ENCODE peak calls at places on chromosomes 16 and 17, in ten cellular contexts. W is lower lobe of right lung; Y is progenitor cell of endocrine pancreas; B is HCT116; Q is lung; J is CD4-positive, alpha-beta T cell; M is choroid plexus epithelial cell; Z is RWPE1; T is nephron progenitor cell; X is tibial nerve. D is an unnamed sample.

GRCh38 chr16:75130150-75130771 is 13.7 kb upstream of the LDHD start:
- DNase-seq in X (no peak), Z (no peak), Q (no peak), W (no peak), Y (no peak), T (no peak), M (no peak), J (no peak), B (no peak), D (no peak)

GRCh38 chr17:50689956-50690886 is 17.5 kb downstream of the ANKRD40 start:
- DNase-seq in Y (no peak), X (no peak), Q (no peak), M (no peak), B (no peak), T (no peak), J (no peak), Z (no peak), W (no peak), D (no peak)

GRCh38 chr17:17741346-17742023 is 60.2 kb downstream of the RAI1 start:
- DNase-seq in X (peak), T (peak), B (no peak), M (no peak), J (no peak), Y (no peak), W (no peak), Q (no peak), Z (no peak), D (no peak)

GRCh38 chr16:73196670-73197069 is 148.7 kb upstream of the ZFHX3 start:
- DNase-seq in Z (peak), J (no peak), Y (no peak), W (peak), M (peak), Q (peak), T (peak), X (peak), B (peak), D (peak)

GRCh38 chr16:56019274-56019673 is 144.1 kb upstream of the CES5A start:
- DNase-seq in M (no peak), Q (no peak), Y (no peak), J (no peak), T (no peak), B (no peak), W (no peak), X (no peak), Z (no peak), D (no peak)

GRCh38 chr17:50272246-50272645 is 2.0 kb upstream of the TMEM92 start:
- DNase-seq in M (no peak), Y (no peak), Z (no peak), W (no peak), Q (no peak), X (no peak), J (no peak), T (no peak), B (no peak), D (no peak)

GRCh38 chr17:9074106-9074505 is 52.8 kb downstream of the NTN1 start:
- DNase-seq in J (no peak), Z (no peak), W (no peak), Y (no peak), M (no peak), Q (no peak), T (no peak), B (peak), X (peak), D (no peak)

GRCh38 chr17:17523001-17523713 is 27.0 kb upstream of the RASD1 start:
- DNase-seq in X (no peak), Z (no peak), Y (no peak), M (peak), W (no peak), J (no peak), T (no peak), Q (no peak), B (no peak), D (no peak)

GRCh38 chr17:83179811-83180210 is 100.4 kb downstream of the METRNL start:
- DNase-seq in M (no peak), Y (no peak), Z (no peak), T (peak), W (no peak), J (no peak), X (peak), B (no peak), Q (peak), D (no peak)

GRCh38 chr17:21300601-21301571 is 16.4 kb downstream of the MAP2K3 start:
- DNase-seq in Y (no peak), Q (no peak), Z (no peak), X (no peak), J (no peak), M (no peak), T (no peak), W (peak), B (no peak), D (no peak)

GRCh38 chr17:8391711-8392110 is 5.9 kb downstream of the RNF222 start:
- DNase-seq in X (no peak), Y (no peak), B (no peak), W (no peak), M (no peak), J (no peak), T (no peak), Z (peak), Q (no peak), D (no peak)

GRCh38 chr17:28372203-28372944 is 880 bp downstream of the SARM1 start:
- DNase-seq in X (no peak), Y (no peak), Q (no peak), M (peak), J (no peak), W (no peak), Z (no peak), B (no peak), T (no peak), D (no peak)

GRCh38 chr17:37743875-37744632 is 805 bp downstream of the HNF1B start:
- DNase-seq in W (peak), Q (peak), J (no peak), B (no peak), Z (no peak), M (no peak), Y (peak), T (peak), X (no peak), D (no peak)

GRCh38 chr17:3961564-3962047 is 2.6 kb downstream of the ATP2A3 start:
- DNase-seq in Y (no peak), Z (no peak), Q (no peak), W (no peak), J (no peak), T (no peak), B (no peak), M (no peak), X (no peak), D (peak)

GRCh38 chr17:82235775-82236141 is 6.9 kb downstream of the SLC16A3 start:
- DNase-seq in Q (no peak), X (no peak), Z (no peak), T (no peak), Y (no peak), J (no peak), M (no peak), B (no peak), W (no peak), D (no peak)

GRCh38 chr17:55418369-55419268 is 3.0 kb downstream of the MMD start:
- DNase-seq in Y (no peak), X (no peak), T (no peak), B (no peak), J (no peak), W (no peak), Q (no peak), M (no peak), Z (no peak), D (no peak)

GRCh38 chr16:84448444-84448843 is 56.0 kb downstream of the MEAK7 start:
- DNase-seq in Y (no peak), Q (no peak), T (no peak), X (no peak), M (no peak), B (no peak), Z (no peak), J (no peak), W (peak), D (no peak)

GRCh38 chr16:53433509-53433908 is 762 bp upstream of the RBL2 start:
- DNase-seq in X (no peak), J (no peak), Z (no peak), W (no peak), Q (peak), Y (no peak), B (no peak), T (no peak), M (no peak), D (no peak)

GRCh38 chr17:45307290-45308015 is 9.4 kb downstream of the MAP3K14 start:
- DNase-seq in Z (peak), Y (no peak), M (peak), J (no peak), T (no peak), W (no peak), B (no peak), Q (no peak), X (no peak), D (peak)

GRCh38 chr17:80970762-80971703 is 20.6 kb upstream of the CHMP6 start:
- DNase-seq in T (no peak), Y (no peak), W (no peak), X (no peak), Z (no peak), Q (no peak), M (no peak), J (no peak), B (no peak), D (no peak)

GRCh38 chr16:50737420-50737959 is 4.4 kb upstream of the CYLD start:
- DNase-seq in W (no peak), M (no peak), B (no peak), T (no peak), Q (no peak), Y (no peak), X (no peak), Z (no peak), J (no peak), D (no peak)

GRCh38 chr16:66596986-66597848 is 7.3 kb upstream of the CMTM3 start:
- DNase-seq in B (no peak), X (no peak), W (no peak), Z (no peak), M (no peak), T (no peak), Y (no peak), Q (no peak), J (no peak), D (no peak)

GRCh38 chr16:31455601-31456314 is 3.5 kb upstream of the ARMC5 start:
- DNase-seq in Z (no peak), B (no peak), Y (no peak), M (peak), X (no peak), W (no peak), Q (no peak), J (no peak), T (no peak), D (no peak)
- TF ChIP-seq CTCF in Z (no peak), B (peak), Y (peak), M (peak), X (peak), W (peak), Q (no peak), J (no peak), T (no peak), D (peak)

GRCh38 chr16:28202147-28202746 is 9.5 kb downstream of the XPO6 start:
- DNase-seq in J (no peak), Q (no peak), W (no peak), M (no peak), Y (no peak), B (no peak), T (no peak), X (no peak), Z (no peak), D (no peak)
- TF ChIP-seq CTCF in J (peak), Q (no peak), W (no peak), M (peak), Y (no peak), B (peak), T (no peak), X (no peak), Z (no peak), D (peak)

GRCh38 chr17:66448008-66448644 is 145.7 kb downstream of the PRKCA start:
- DNase-seq in B (no peak), M (no peak), X (no peak), Z (no peak), T (no peak), Q (no peak), J (no peak), W (no peak), Y (no peak), D (no peak)

GRCh38 chr17:66450857-66451158 is 148.4 kb downstream of the PRKCA start:
- DNase-seq in W (no peak), T (no peak), Z (no peak), X (no peak), Y (no peak), Q (no peak), B (no peak), J (no peak), M (no peak), D (no peak)

GRCh38 chr17:66449418-66449977 is 147.1 kb downstream of the PRKCA start:
- DNase-seq in B (no peak), X (no peak), Y (no peak), Z (no peak), J (no peak), Q (no peak), W (no peak), T (no peak), M (no peak), D (no peak)

GRCh38 chr17:66450008-66450856 is 147.8 kb downstream of the PRKCA start:
- DNase-seq in J (no peak), M (peak), Y (no peak), B (no peak), Q (no peak), T (no peak), X (no peak), W (no peak), Z (no peak), D (no peak)

DNA sequence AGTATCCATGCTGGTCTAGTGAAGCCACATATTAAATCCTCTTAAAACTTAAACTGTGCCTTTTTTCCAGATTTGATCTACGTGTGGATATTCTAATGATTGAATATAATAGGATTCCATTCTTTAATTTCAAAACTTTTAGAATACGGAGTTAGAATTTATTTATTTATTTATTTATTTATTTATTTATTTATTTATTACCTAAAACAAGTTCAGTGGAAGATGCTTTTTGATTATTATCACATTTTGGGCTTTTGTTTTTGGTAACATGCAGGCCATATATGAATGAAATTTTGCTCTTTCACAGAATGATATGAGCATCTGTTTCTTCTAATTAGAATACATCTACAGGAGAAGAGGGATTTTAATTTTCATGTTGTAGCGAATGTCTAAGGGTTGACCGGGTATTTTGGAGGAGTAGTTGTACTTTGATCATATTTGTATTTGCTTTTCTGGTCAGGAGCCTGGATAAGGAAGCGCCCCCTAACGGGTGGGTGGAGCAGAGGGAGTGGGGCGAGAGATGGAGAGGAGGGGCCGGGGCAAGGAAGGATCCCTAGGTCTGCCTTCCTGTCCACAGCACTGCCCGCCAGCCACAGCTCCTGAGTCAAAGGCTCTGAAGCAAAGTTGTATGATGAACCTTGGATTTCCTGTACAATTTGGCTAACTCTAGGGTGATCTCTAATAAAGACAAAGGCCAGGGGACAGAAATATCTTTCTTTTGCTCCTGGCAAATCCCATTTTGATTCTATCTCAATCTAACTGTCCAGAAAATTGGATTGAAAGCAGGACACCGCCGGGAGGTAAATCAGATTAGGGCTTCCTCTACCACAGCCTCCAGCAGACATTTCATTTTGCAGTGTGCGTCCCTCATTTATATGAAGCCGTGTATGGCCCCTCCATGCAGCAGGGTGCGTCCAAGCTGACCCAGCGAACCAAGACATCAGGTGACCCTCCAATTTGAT is 149.1 kb downstream of the PRKCA start:
- DNase-seq in W (no peak), X (no peak), B (no peak), Q (no peak), M (no peak), Z (no peak), J (no peak), T (peak), Y (no peak), D (no peak)
- TF ChIP-seq CTCF in W (no peak), X (no peak), B (peak), Q (no peak), M (peak), Z (no peak), J (no peak), T (no peak), Y (peak), D (peak)

GRCh38 chr17:35578195-35578928 is at the start of gene PEX12:
- DNase-seq in Q (peak), W (peak), M (peak), Z (peak), X (peak), J (peak), Y (peak), B (peak), T (peak), D (peak)
- TF ChIP-seq CTCF in Q (no peak), W (no peak), M (no peak), Z (no peak), X (no peak), J (no peak), Y (no peak), B (no peak), T (no peak), D (no peak)

DNA sequence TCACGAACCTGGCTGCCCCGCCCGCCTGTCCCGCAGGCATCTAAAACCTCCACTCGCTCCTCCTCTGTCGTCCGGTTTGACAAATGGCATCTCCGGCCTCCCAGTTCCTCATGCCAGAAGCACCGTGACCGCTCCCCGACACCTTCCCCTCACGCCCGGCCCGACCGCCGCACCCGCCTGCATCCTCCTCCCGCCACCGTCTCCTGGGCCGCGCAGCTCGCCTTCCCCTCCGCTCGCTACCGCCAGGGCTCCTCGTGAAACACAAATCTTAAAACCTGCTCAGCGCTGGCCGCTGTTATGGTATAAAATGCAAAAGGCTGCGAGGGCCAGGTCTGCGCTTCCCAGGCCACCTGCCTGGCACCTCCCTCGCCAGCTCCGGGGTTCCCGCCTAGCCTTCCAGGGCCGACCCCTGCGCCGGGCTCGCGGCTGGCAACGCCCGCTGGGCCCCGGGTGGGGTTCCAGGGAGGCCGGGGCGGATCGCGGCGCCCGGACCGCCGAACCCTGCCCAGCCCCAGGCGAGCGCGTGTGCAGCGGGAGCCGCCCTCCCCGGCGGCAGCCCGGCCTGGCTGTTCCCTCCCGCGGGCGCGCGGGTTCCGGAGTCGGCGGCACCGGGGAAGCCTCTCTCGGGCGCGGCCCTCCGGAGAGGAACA is 488 bp downstream of the SPSB3 start:
- DNase-seq in Y (no peak), M (peak), J (no peak), X (no peak), Z (peak), B (no peak), W (no peak), T (peak), Q (no peak), D (no peak)
- TF ChIP-seq CTCF in Y (peak), M (peak), J (no peak), X (no peak), Z (no peak), B (no peak), W (no peak), T (no peak), Q (no peak), D (no peak)

GRCh38 chr16:6969594-6969993 is 363.1 kb upstream of the RBFOX1 start:
- DNase-seq in Y (no peak), M (no peak), Q (no peak), B (no peak), J (no peak), T (no peak), Z (no peak), X (no peak), W (no peak), D (no peak)
- TF ChIP-seq CTCF in Y (peak), M (no peak), Q (no peak), B (no peak), J (no peak), T (no peak), Z (no peak), X (no peak), W (no peak), D (no peak)